ENCODE peak calls at places on chromosomes 5 and 9, in seven cellular contexts. K, J, R, Q, V, G and C are unnamed samples.
A peak's percentile ranks its signal among the peaks of the same experiment; 100 is the strongest.

GRCh38 chr5:149680810-149681221 is 49.3 kb upstream of the PPARGC1B start:
- DNase-seq in K (no peak), J (no peak), R (no peak), Q (no peak), V (no peak), G (no peak), C (peak; percentile 82)

GRCh38 chr9:136204838-136205706 is at the start of gene LHX3:
- DNase-seq in K (no peak), J (peak; percentile 18), R (no peak), Q (no peak), V (no peak), G (no peak), C (no peak)

GRCh38 chr9:109478665-109479380 is 19.3 kb downstream of the PTPN3 start:
- DNase-seq in K (no peak), J (no peak), R (no peak), Q (no peak), V (no peak), G (no peak), C (no peak)

GRCh38 chr9:36166150-36166927 is 2.8 kb upstream of the CCIN start:
- DNase-seq in K (peak; percentile 69), J (peak; percentile 83), R (peak; percentile 85), Q (peak; percentile 83), V (peak; percentile 96), G (peak; percentile 67), C (peak; percentile 88)

GRCh38 chr5:135154197-135154596 is 120.2 kb upstream of the PITX1 start:
- DNase-seq in K (no peak), J (no peak), R (peak; percentile 36), Q (peak; percentile 41), V (no peak), G (peak; percentile 37), C (no peak)

GRCh38 chr9:125405938-125406811 is 144.5 kb downstream of the GAPVD1 start:
- DNase-seq in K (no peak), J (peak; percentile 12), R (peak; percentile 71), Q (peak; percentile 41), V (no peak), G (no peak), C (no peak)

GRCh38 chr5:86885489-86886225 is 267.9 kb downstream of the COX7C start:
- DNase-seq in K (no peak), J (no peak), R (peak; percentile 3), Q (no peak), V (no peak), G (no peak), C (no peak)

GRCh38 chr5:177402271-177403043 is 2.0 kb upstream of the PFN3 start:
- DNase-seq in K (peak; percentile 89), J (peak; percentile 65), R (peak; percentile 46), Q (peak; percentile 88), V (peak; percentile 81), G (peak; percentile 75), C (peak; percentile 84)

GRCh38 chr5:31213676-31214638 is 20.5 kb downstream of the CDH6 start:
- DNase-seq in K (peak; percentile 25), J (no peak), R (no peak), Q (no peak), V (no peak), G (no peak), C (no peak)

GRCh38 chr5:131417240-131417869 is 153.5 kb downstream of the CDC42SE2 start:
- DNase-seq in K (peak; percentile 76), J (peak; percentile 89), R (peak; percentile 86), Q (peak; percentile 73), V (peak; percentile 59), G (peak; percentile 81), C (peak; percentile 80)

GRCh38 chr5:132237670-132238069 is 10.0 kb upstream of the P4HA2 start:
- DNase-seq in K (peak; percentile 71), J (no peak), R (no peak), Q (no peak), V (no peak), G (no peak), C (no peak)

GRCh38 chr9:34463098-34463900 is 4.7 kb downstream of the DNAI1 start:
- DNase-seq in K (no peak), J (peak; percentile 32), R (peak; percentile 76), Q (peak; percentile 83), V (peak; percentile 52), G (no peak), C (no peak)

GRCh38 chr9:80156725-80157124 is 585.0 kb downstream of the TLE4 start:
- DNase-seq in K (no peak), J (no peak), R (peak; percentile 11), Q (no peak), V (no peak), G (no peak), C (no peak)

GRCh38 chr5:114467141-114467540 is 105.3 kb downstream of the KCNN2 start:
- DNase-seq in K (no peak), J (no peak), R (no peak), Q (no peak), V (no peak), G (no peak), C (no peak)

GRCh38 chr9:133237271-133237731 is 28.3 kb upstream of the OBP2B start:
- DNase-seq in K (no peak), J (peak; percentile 25), R (peak; percentile 95), Q (no peak), V (no peak), G (no peak), C (peak; percentile 28)

GRCh38 chr9:34664281-34665108 is 2.0 kb upstream of the CCL27 start:
- DNase-seq in K (peak; percentile 89), J (peak; percentile 80), R (peak; percentile 80), Q (peak; percentile 65), V (peak; percentile 69), G (peak; percentile 50), C (peak; percentile 79)

GRCh38 chr5:33079548-33079947 is 361.2 kb upstream of the TARS1 start:
- DNase-seq in K (no peak), J (peak; percentile 42), R (no peak), Q (no peak), V (no peak), G (no peak), C (no peak)

GRCh38 chr9:126499005-126499910 is 114.5 kb upstream of the LMX1B start:
- DNase-seq in K (peak; percentile 32), J (peak; percentile 48), R (peak; percentile 45), Q (peak; percentile 57), V (peak; percentile 82), G (no peak), C (peak; percentile 65)

GRCh38 chr5:174424219-174425053 is 299.9 kb upstream of the MSX2 start:
- DNase-seq in K (no peak), J (peak; percentile 15), R (no peak), Q (peak; percentile 26), V (peak; percentile 43), G (no peak), C (no peak)

GRCh38 chr5:90506221-90506620 is 23.2 kb downstream of the LYSMD3 start:
- DNase-seq in K (no peak), J (peak; percentile 16), R (no peak), Q (no peak), V (no peak), G (no peak), C (no peak)

GRCh38 chr5:17056056-17056690 is 120.1 kb upstream of the MYO10 start:
- DNase-seq in K (peak; percentile 83), J (no peak), R (peak; percentile 30), Q (peak; percentile 79), V (no peak), G (peak; percentile 64), C (no peak)

GRCh38 chr9:85136978-85137377 is 467.4 kb downstream of the NTRK2 start:
- DNase-seq in K (no peak), J (no peak), R (no peak), Q (no peak), V (no peak), G (no peak), C (no peak)

GRCh38 chr5:161847896-161848510 is at the start of gene GABRA1:
- DNase-seq in K (no peak), J (no peak), R (peak; percentile 0), Q (no peak), V (no peak), G (no peak), C (no peak)

GRCh38 chr9:95242613-95243012 is 74.9 kb downstream of the FANCC start:
- DNase-seq in K (no peak), J (no peak), R (no peak), Q (no peak), V (peak; percentile 24), G (no peak), C (no peak)

GRCh38 chr5:176547811-176548210 is 1.3 kb upstream of the CDHR2 start:
- DNase-seq in K (peak; percentile 98), J (no peak), R (peak; percentile 55), Q (peak; percentile 45), V (no peak), G (no peak), C (no peak)

GRCh38 chr9:109166771-109167601 is at the start of gene FRRS1L:
- DNase-seq in K (no peak), J (no peak), R (no peak), Q (no peak), V (peak; percentile 91), G (no peak), C (no peak)

GRCh38 chr9:116499986-116500871 is 186.9 kb upstream of the TRIM32 start:
- DNase-seq in K (peak; percentile 28), J (peak; percentile 97), R (peak; percentile 85), Q (peak; percentile 18), V (no peak), G (no peak), C (no peak)

GRCh38 chr5:137641148-137641547 is 94.7 kb downstream of the KLHL3 start:
- DNase-seq in K (no peak), J (no peak), R (no peak), Q (peak; percentile 46), V (no peak), G (no peak), C (no peak)

GRCh38 chr9:35110327-35110758 is 5.3 kb downstream of the ATOSB start:
- DNase-seq in K (no peak), J (peak; percentile 56), R (peak; percentile 59), Q (peak; percentile 56), V (no peak), G (peak; percentile 59), C (no peak)

GRCh38 chr9:37433754-37434435 is 11.4 kb downstream of the GRHPR start:
- DNase-seq in K (no peak), J (no peak), R (no peak), Q (no peak), V (no peak), G (no peak), C (no peak)
- H3K4me3 ChIP-seq in K (no peak overlapping the region), J (no peak overlapping the region), R (no peak overlapping the region), Q (no peak overlapping the region), V (no peak overlapping the region), G (no peak overlapping the region), C (no peak overlapping the region)

GRCh38 chr9:5949103-5949699 is 58.5 kb downstream of the MLANA start:
- DNase-seq in K (peak; percentile 41), J (peak; percentile 16), R (peak; percentile 28), Q (peak; percentile 14), V (no peak), G (no peak), C (no peak)
- H3K4me3 ChIP-seq in K (no peak overlapping the region), J (peak overlapping the region; percentile 52), R (peak overlapping the region; percentile 18), Q (no peak overlapping the region), V (no peak overlapping the region), G (peak overlapping the region; percentile 6), C (peak overlapping the region; percentile 10)

GRCh38 chr9:74887041-74887980 is at the start of gene TRPM6:
- DNase-seq in K (peak; percentile 83), J (peak; percentile 80), R (peak; percentile 75), Q (peak; percentile 24), V (peak; percentile 60), G (peak; percentile 49), C (peak; percentile 87)
- H3K4me3 ChIP-seq in K (peak within 1 kb of the TSS; percentile 37), J (peak within 1 kb of the TSS; percentile 71), R (peak within 1 kb of the TSS; percentile 69), Q (peak within 1 kb of the TSS; percentile 61), V (peak within 1 kb of the TSS; percentile 50), G (peak within 1 kb of the TSS; percentile 41), C (peak within 1 kb of the TSS; percentile 63)

GRCh38 chr5:36300181-36300926 is 1.3 kb downstream of the RANBP3L start:
- DNase-seq in K (no peak), J (peak; percentile 28), R (no peak), Q (no peak), V (no peak), G (no peak), C (no peak)
- H3K4me3 ChIP-seq in K (no peak overlapping the region), J (peak overlapping the region; percentile 50), R (no peak overlapping the region), Q (no peak overlapping the region), V (no peak overlapping the region), G (no peak overlapping the region), C (peak overlapping the region; percentile 37)